ENCODE peak calls at places on chromosomes 13 and 19, in four cellular contexts. D, X, J and F are unnamed samples.
A peak's percentile ranks its signal among the peaks of the same experiment; 100 is the strongest.

GRCh38 chr13:110914293-110915056 is 394 bp downstream of the ANKRD10 start:
- DNase-seq in D (peak; percentile 80), X (peak; percentile 74), J (peak; percentile 82), F (peak; percentile 83)

GRCh38 chr13:75685239-75685697 is 49.1 kb downstream of the LMO7 start:
- DNase-seq in D (peak; percentile 97), X (peak; percentile 91), J (no peak), F (peak; percentile 87)

GRCh38 chr13:112686987-112687386 is 2.9 kb upstream of the ATP11A start:
- DNase-seq in D (no peak), X (no peak), J (no peak), F (no peak)

GRCh38 chr13:23722726-23723453 is 152.7 kb downstream of the TNFRSF19 start:
- DNase-seq in D (no peak), X (no peak), J (no peak), F (no peak)

GRCh38 chr19:48934837-48935236 is 1.3 kb downstream of the DHDH start:
- DNase-seq in D (no peak), X (no peak), J (no peak), F (no peak)

GRCh38 chr19:7851623-7852500 is 21.8 kb downstream of the EVI5L start:
- DNase-seq in D (no peak), X (no peak), J (no peak), F (no peak)

GRCh38 chr13:27172495-27172842 is 858 bp upstream of the USP12 start:
- DNase-seq in D (peak; percentile 55), X (peak; percentile 63), J (peak; percentile 18), F (no peak)

GRCh38 chr19:10286803-10287737 is at the start of gene ICAM4:
- DNase-seq in D (peak; percentile 37), X (peak; percentile 29), J (peak; percentile 51), F (peak; percentile 66)

GRCh38 chr13:51275101-51275500 is 52.9 kb downstream of the FAM124A start:
- DNase-seq in D (no peak), X (no peak), J (no peak), F (no peak)

GRCh38 chr19:47414469-47414868 is 4.9 kb downstream of the MEIS3 start:
- DNase-seq in D (no peak), X (no peak), J (no peak), F (no peak)

GRCh38 chr13:35475131-35475959 is 1.1 kb downstream of the MAB21L1 start:
- DNase-seq in D (peak; percentile 78), X (peak; percentile 16), J (peak; percentile 38), F (no peak)

GRCh38 chr19:16385296-16385695 is 60.7 kb downstream of the KLF2 start:
- DNase-seq in D (no peak), X (no peak), J (no peak), F (no peak)

GRCh38 chr13:28239374-28239773 is 101.0 kb downstream of the PAN3 start:
- DNase-seq in D (peak; percentile 6), X (peak; percentile 4), J (no peak), F (peak; percentile 76)

GRCh38 chr13:43516401-43516826 is 270.4 kb downstream of the ENOX1 start:
- DNase-seq in D (peak; percentile 88), X (peak; percentile 58), J (no peak), F (peak; percentile 97)

GRCh38 chr19:14473915-14474578 is 1.1 kb downstream of the PTGER1 start:
- DNase-seq in D (no peak), X (no peak), J (no peak), F (no peak)

GRCh38 chr19:8512115-8512967 is 1.6 kb downstream of the ZNF414 start:
- DNase-seq in D (peak; percentile 25), X (no peak), J (no peak), F (no peak)

GRCh38 chr19:45250216-45250831 is 747 bp upstream of the MARK4 start:
- DNase-seq in D (no peak), X (no peak), J (no peak), F (no peak)

GRCh38 chr19:14363203-14364097 is 17.8 kb upstream of the ADGRE5 start:
- DNase-seq in D (peak; percentile 81), X (peak; percentile 42), J (peak; percentile 82), F (peak; percentile 83)

GRCh38 chr19:19540707-19541515 is 2.8 kb downstream of the CILP2 start:
- DNase-seq in D (peak; percentile 60), X (no peak), J (peak; percentile 87), F (no peak)

GRCh38 chr19:4305253-4305612 is 835 bp downstream of the FSD1 start:
- DNase-seq in D (no peak), X (no peak), J (no peak), F (no peak)

GRCh38 chr19:14772467-14772866 is 5.9 kb downstream of the ADGRE2 start:
- DNase-seq in D (no peak), X (no peak), J (no peak), F (no peak)

GRCh38 chr13:44022196-44022595 is 142.5 kb downstream of the LACC1 start:
- DNase-seq in D (no peak), X (no peak), J (no peak), F (no peak)

GRCh38 chr13:99812611-99813010 is 159.0 kb downstream of the ZIC5 start:
- DNase-seq in D (peak; percentile 76), X (peak; percentile 19), J (no peak), F (no peak)

GRCh38 chr13:22993148-22993547 is 187.6 kb upstream of the SGCG start:
- DNase-seq in D (no peak), X (no peak), J (no peak), F (no peak)